ENCODE peak calls at places on chromosomes 12 and 14, in five cellular contexts. M, L, N, B and J are unnamed samples. For H3K9me3 and H3K4me1, the result is how much of the 10 kb centered on the place peaks cover.

GRCh38 chr14:93018401-93018800 is 95.5 kb downstream of the CHGA start:
- DNase-seq in L (no peak), B (no peak), M (no peak), N (no peak), J (peak)

GRCh38 chr14:32805979-32806378 is 132.7 kb upstream of the NPAS3 start:
- DNase-seq in L (no peak), B (no peak), N (no peak), M (no peak), J (no peak)

GRCh38 chr14:103074699-103075341 is 9.2 kb upstream of the LBHD2 start:
- DNase-seq in M (peak), L (peak), N (no peak), B (peak), J (no peak)

GRCh38 chr12:116520801-116521471 is 38.2 kb upstream of the MAP1LC3B2 start:
- DNase-seq in M (no peak), B (no peak), N (no peak), L (no peak), J (no peak)

GRCh38 chr14:52080817-52081755 is 12.2 kb upstream of the NID2 start:
- DNase-seq in B (no peak), N (no peak), L (peak), M (no peak), J (peak)

GRCh38 chr12:116517431-116518045 is 41.6 kb upstream of the MAP1LC3B2 start:
- DNase-seq in N (no peak), M (no peak), L (no peak), B (no peak), J (no peak)

GRCh38 chr12:20125259-20125919 is 242.9 kb upstream of the PDE3A start:
- DNase-seq in B (no peak), M (no peak), N (no peak), L (no peak), J (no peak)

GRCh38 chr14:22047105-22047504 is 373.5 kb upstream of the OR4E1 start:
- DNase-seq in L (peak), B (no peak), N (peak), M (no peak), J (no peak)

GRCh38 chr12:43336962-43337555 is 214.9 kb downstream of the ADAMTS20 start:
- DNase-seq in N (no peak), M (no peak), B (no peak), L (peak), J (no peak)

GRCh38 chr12:98955284-98955683 is 310.2 kb downstream of the APAF1 start:
- DNase-seq in N (no peak), M (no peak), B (no peak), L (peak), J (no peak)

GRCh38 chr14:72619881-72620280 is 274.0 kb downstream of the DPF3 start:
- DNase-seq in N (no peak), B (no peak), L (no peak), M (no peak), J (no peak)

GRCh38 chr12:87982208-87982607 is 47.0 kb downstream of the C12orf50 start:
- DNase-seq in N (no peak), B (no peak), L (no peak), M (no peak), J (no peak)

GRCh38 chr12:6465467-6466183 is 4.9 kb downstream of the VAMP1 start:
- DNase-seq in L (peak), B (peak), M (peak), N (peak), J (peak)

GRCh38 chr12:62757048-62757447 is 177.9 kb downstream of the PPM1H start:
- DNase-seq in N (no peak), M (no peak), L (no peak), B (no peak), J (no peak)

GRCh38 chr14:75372260-75372659 is 55.6 kb upstream of the JDP2 start:
- DNase-seq in L (no peak), N (no peak), M (no peak), B (no peak), J (no peak)

GRCh38 chr12:46359667-46360280 is 12.8 kb downstream of the SLC38A2 start:
- DNase-seq in N (no peak), B (no peak), L (no peak), M (no peak), J (no peak)

GRCh38 chr12:124033859-124034258 is 60.8 kb downstream of the ZNF664 start:
- DNase-seq in B (no peak), N (no peak), M (no peak), L (no peak), J (no peak)

GRCh38 chr12:41121374-41121773 is 66.7 kb upstream of the PDZRN4 start:
- DNase-seq in B (no peak), M (no peak), L (no peak), N (no peak), J (no peak)

GRCh38 chr12:26347300-26347699 is 151.9 kb downstream of the SSPN start:
- DNase-seq in N (no peak), L (no peak), M (no peak), B (no peak), J (no peak)

GRCh38 chr12:3748620-3749019 is 4.3 kb downstream of the CRACR2A start:
- DNase-seq in N (no peak), L (no peak), B (no peak), M (no peak), J (no peak)

GRCh38 chr14:21102472-21103164 is 1.8 kb downstream of the TMEM253 start:
- DNase-seq in B (no peak), M (no peak), N (no peak), L (no peak), J (no peak)

GRCh38 chr12:118498171-118498570 is 121.8 kb downstream of the SUDS3 start:
- DNase-seq in M (no peak), N (no peak), B (no peak), L (peak), J (no peak)

GRCh38 chr12:26748741-26749431 is 84.1 kb downstream of the ITPR2 start:
- DNase-seq in N (no peak), L (no peak), M (no peak), B (no peak), J (no peak)

DNA sequence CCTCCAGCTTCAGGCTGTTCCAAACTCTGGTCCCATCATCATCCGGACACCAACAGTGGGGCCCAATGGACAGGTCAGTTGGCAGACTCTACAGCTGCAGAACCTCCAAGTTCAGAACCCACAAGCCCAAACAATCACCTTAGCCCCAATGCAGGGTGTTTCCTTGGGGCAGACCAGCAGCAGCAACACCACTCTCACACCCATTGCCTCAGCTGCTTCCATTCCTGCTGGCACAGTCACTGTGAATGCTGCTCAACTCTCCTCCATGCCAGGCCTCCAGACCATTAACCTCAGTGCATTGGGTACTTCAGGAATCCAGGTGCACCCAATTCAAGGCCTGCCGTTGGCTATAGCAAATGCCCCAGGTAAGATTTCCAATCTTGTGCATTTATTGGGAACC is 3.3 kb downstream of the SP1 start:
- DNase-seq in M (no peak), N (no peak), B (no peak), L (no peak), J (no peak)
- H3K27ac ChIP-seq in M (no peak), N (no peak), B (peak), L (no peak), J (no peak)

GRCh38 chr14:27730204-27730603 is 1036.4 kb upstream of the FOXG1 start:
- DNase-seq in M (no peak), N (no peak), L (no peak), B (no peak), J (no peak)

GRCh38 chr14:27721760-27722159 is 1044.8 kb upstream of the FOXG1 start:
- DNase-seq in M (no peak), N (no peak), L (no peak), B (no peak), J (no peak)

GRCh38 chr14:27725482-27725881 is 1041.1 kb upstream of the FOXG1 start:
- DNase-seq in N (no peak), B (no peak), M (no peak), L (no peak), J (no peak)

GRCh38 chr14:27727371-27727770 is 1039.2 kb upstream of the FOXG1 start:
- DNase-seq in M (no peak), N (no peak), L (no peak), B (no peak), J (no peak)
- H3K9me3 ChIP-seq in M (under half), N (under half), L (under half), B (under half), J (under half)

DNA sequence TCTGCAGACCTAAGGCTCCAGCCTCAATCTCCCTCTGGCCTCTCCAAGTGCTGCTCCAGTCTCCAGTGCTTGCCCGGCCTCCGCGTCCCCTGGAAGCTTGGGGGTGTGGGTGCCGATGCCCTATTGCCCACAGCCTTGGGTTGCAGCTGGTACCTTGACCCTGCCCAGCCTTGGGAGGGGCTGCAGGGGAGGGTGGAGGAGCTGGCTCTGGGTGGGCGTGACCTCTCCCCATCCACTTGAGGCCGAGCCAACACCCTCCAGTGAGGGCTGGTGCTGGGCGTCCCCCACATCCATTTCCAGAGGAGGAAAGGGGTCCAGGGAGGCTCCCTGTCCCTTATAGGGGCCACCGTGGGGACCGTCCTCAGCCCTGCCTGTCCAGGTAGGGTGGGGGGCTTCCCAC is 24.1 kb downstream of the KIF26A start:
- DNase-seq in L (no peak), N (no peak), B (no peak), M (no peak), J (no peak)
- H3K4me1 ChIP-seq in L (under half), N (under half), B (under half), M (under half), J (under half)

GRCh38 chr14:101359221-101360044 is 201.9 kb upstream of the DIO3 start:
- DNase-seq in N (no peak), M (peak), L (peak), B (no peak), J (no peak)
- H3K27ac ChIP-seq in N (no peak), M (peak), L (peak), B (no peak), J (no peak)

GRCh38 chr14:40727107-40727506 is 879.6 kb upstream of the LRFN5 start:
- DNase-seq in B (no peak), N (no peak), M (no peak), L (no peak), J (no peak)
- H3K9me3 ChIP-seq in B (under half), N (under half), M (under half), L (under half), J (under half)

DNA sequence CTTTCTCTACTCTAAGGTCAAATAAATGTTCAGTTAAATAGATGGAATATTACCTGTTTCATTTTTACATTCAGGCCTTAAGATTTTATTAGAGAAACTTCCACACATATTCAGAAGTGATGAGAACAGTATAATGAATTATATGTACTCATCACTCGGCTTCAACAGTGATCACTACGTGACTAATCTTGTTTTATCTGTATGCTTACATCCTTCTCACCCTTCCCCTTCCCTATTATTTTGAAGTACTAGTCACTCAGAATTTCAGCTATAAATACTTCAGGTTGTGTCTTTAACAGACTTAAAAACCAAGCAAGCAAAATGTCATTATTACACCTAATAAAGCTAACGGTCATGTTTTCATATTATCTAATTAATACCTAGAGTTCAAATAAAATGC is 34.9 kb downstream of the ETV6 start:
- DNase-seq in L (no peak), M (no peak), N (no peak), B (no peak), J (no peak)
- H3K4me1 ChIP-seq in L (under half), M (half or more), N (under half), B (under half), J (under half)

GRCh38 chr12:103852498-103852992 is 11.5 kb upstream of the NT5DC3 start:
- DNase-seq in N (no peak), L (peak), M (no peak), B (no peak), J (no peak)

GRCh38 chr12:103855896-103856657 is 15.0 kb upstream of the NT5DC3 start:
- DNase-seq in N (no peak), L (no peak), M (no peak), B (no peak), J (no peak)

GRCh38 chr12:103857164-103857563 is 16.1 kb upstream of the NT5DC3 start:
- DNase-seq in M (no peak), N (no peak), L (no peak), B (no peak), J (no peak)

GRCh38 chr12:103855036-103855712 is 14.1 kb upstream of the NT5DC3 start:
- DNase-seq in M (no peak), B (no peak), L (no peak), N (no peak), J (no peak)

GRCh38 chr12:103854372-103854973 is 13.4 kb upstream of the NT5DC3 start:
- DNase-seq in L (no peak), N (no peak), M (no peak), B (no peak), J (no peak)
- H3K27ac ChIP-seq in L (no peak), N (no peak), M (peak), B (no peak), J (peak)

GRCh38 chr12:34384693-34385092 is 362.4 kb downstream of the ALG10 start:
- DNase-seq in L (no peak), M (no peak), B (no peak), N (no peak), J (no peak)

GRCh38 chr12:34387711-34388635 is 365.7 kb downstream of the ALG10 start:
- DNase-seq in N (no peak), M (no peak), L (no peak), B (no peak), J (no peak)

GRCh38 chr12:34386621-34387255 is 364.4 kb downstream of the ALG10 start:
- DNase-seq in B (no peak), L (no peak), M (no peak), N (no peak), J (no peak)

GRCh38 chr12:34388636-34389377 is 366.5 kb downstream of the ALG10 start:
- DNase-seq in B (no peak), N (no peak), L (no peak), M (no peak), J (no peak)

GRCh38 chr12:34386016-34386415 is 363.7 kb downstream of the ALG10 start:
- DNase-seq in B (no peak), N (no peak), M (no peak), L (no peak), J (no peak)
- H3K9me3 ChIP-seq in B (under half), N (under half), M (under half), L (under half), J (under half)

GRCh38 chr14:55053500-55053899 is 2.1 kb downstream of the MAPK1IP1L start:
- DNase-seq in N (no peak), L (no peak), M (no peak), B (no peak), J (no peak)
- H3K4me1 ChIP-seq in N (under half), L (under half), M (under half), B (under half), J (under half)

GRCh38 chr14:61515436-61516124 is 179.7 kb upstream of the HIF1A start:
- DNase-seq in M (no peak), N (no peak), B (no peak), L (no peak), J (no peak)
- H3K27ac ChIP-seq in M (no peak), N (no peak), B (no peak), L (no peak), J (no peak)